ENCODE peak calls at places on chromosomes 6 and 20, in five cellular contexts. One of them, this sample, is unnamed.

GRCh38 chr6:131909408-131910218 is 41.6 kb downstream of the CCN2 start:
- DNase-seq in uterus: peak; percentile 64
- DNase-seq in Karpas-422: peak; percentile 92
- DNase-seq in B cell: peak; percentile 78
- DNase-seq in T-helper 2 cell: peak; percentile 43
- DNase-seq in this sample: peak; percentile 44

GRCh38 chr6:101803146-101803545 is 409.6 kb downstream of the GRIK2 start:
- DNase-seq in uterus: no peak
- DNase-seq in Karpas-422: no peak
- DNase-seq in B cell: no peak
- DNase-seq in T-helper 2 cell: no peak
- DNase-seq in this sample: no peak

GRCh38 chr20:62370807-62371587 is 3.9 kb upstream of the LAMA5 start:
- DNase-seq in uterus: no peak
- DNase-seq in Karpas-422: no peak
- DNase-seq in B cell: no peak
- DNase-seq in T-helper 2 cell: no peak
- DNase-seq in this sample: no peak

GRCh38 chr20:32281711-32282110 is 4.3 kb downstream of the KIF3B start:
- DNase-seq in uterus: no peak
- DNase-seq in Karpas-422: no peak
- DNase-seq in B cell: no peak
- DNase-seq in T-helper 2 cell: no peak
- DNase-seq in this sample: no peak

GRCh38 chr6:145544031-145544430 is 191.3 kb downstream of the EPM2A start:
- DNase-seq in uterus: peak; percentile 18
- DNase-seq in Karpas-422: no peak
- DNase-seq in B cell: no peak
- DNase-seq in T-helper 2 cell: no peak
- DNase-seq in this sample: no peak

GRCh38 chr6:17589402-17590116 is 10.5 kb upstream of the FAM8A1 start:
- DNase-seq in uterus: no peak
- DNase-seq in Karpas-422: no peak
- DNase-seq in B cell: no peak
- DNase-seq in T-helper 2 cell: no peak
- DNase-seq in this sample: no peak

GRCh38 chr20:31566658-31567379 is 38.3 kb upstream of the ID1 start:
- DNase-seq in uterus: no peak
- DNase-seq in Karpas-422: no peak
- DNase-seq in B cell: no peak
- DNase-seq in T-helper 2 cell: no peak
- DNase-seq in this sample: no peak

GRCh38 chr6:38259736-38260135 is 380.0 kb downstream of the BTBD9 start:
- DNase-seq in uterus: no peak
- DNase-seq in Karpas-422: no peak
- DNase-seq in B cell: no peak
- DNase-seq in T-helper 2 cell: no peak
- DNase-seq in this sample: no peak

GRCh38 chr20:57658447-57659130 is 38.4 kb upstream of the ZBP1 start:
- DNase-seq in uterus: peak; percentile 10
- DNase-seq in Karpas-422: no peak
- DNase-seq in B cell: no peak
- DNase-seq in T-helper 2 cell: no peak
- DNase-seq in this sample: no peak

GRCh38 chr6:13229205-13230085 is 98.9 kb downstream of the TBC1D7 start:
- DNase-seq in uterus: no peak
- DNase-seq in Karpas-422: peak; percentile 76
- DNase-seq in B cell: peak; percentile 62
- DNase-seq in T-helper 2 cell: no peak
- DNase-seq in this sample: peak; percentile 74

GRCh38 chr6:6556738-6557503 is 31.6 kb upstream of the LY86 start:
- DNase-seq in uterus: no peak
- DNase-seq in Karpas-422: peak; percentile 77
- DNase-seq in B cell: peak; percentile 71
- DNase-seq in T-helper 2 cell: no peak
- DNase-seq in this sample: no peak

GRCh38 chr20:7214081-7214740 is 446.7 kb downstream of the BMP2 start:
- DNase-seq in uterus: no peak
- DNase-seq in Karpas-422: no peak
- DNase-seq in B cell: no peak
- DNase-seq in T-helper 2 cell: no peak
- DNase-seq in this sample: no peak

GRCh38 chr20:41375846-41376245 is 9.2 kb upstream of the EMILIN3 start:
- DNase-seq in uterus: no peak
- DNase-seq in Karpas-422: no peak
- DNase-seq in B cell: no peak
- DNase-seq in T-helper 2 cell: no peak
- DNase-seq in this sample: no peak